ENCODE peak calls at places on chromosomes 12 and 14, in ten cellular contexts. One of them, this sample, is unnamed.

GRCh38 chr12:100165356-100165755 is 22.7 kb upstream of the BLTP3B start:
- DNase-seq in BE2C: no peak
- DNase-seq in tibial artery: no peak
- DNase-seq in MM.1S: no peak
- DNase-seq in AG04450: no peak
- DNase-seq in endodermal cell: no peak
- DNase-seq in dorsolateral prefrontal cortex: no peak
- DNase-seq in PC-9: no peak
- DNase-seq in BJ: no peak
- DNase-seq in nephron progenitor cell: no peak
- DNase-seq in this sample: no peak

GRCh38 chr14:22319526-22320352 is 269.3 kb downstream of the DAD1 start:
- DNase-seq in PC-9: peak
- DNase-seq in tibial artery: peak
- DNase-seq in BE2C: peak
- DNase-seq in MM.1S: peak
- DNase-seq in endodermal cell: peak
- DNase-seq in BJ: no peak
- DNase-seq in nephron progenitor cell: peak
- DNase-seq in dorsolateral prefrontal cortex: no peak
- DNase-seq in AG04450: no peak
- DNase-seq in this sample: peak

GRCh38 chr12:91633206-91633605 is 450.6 kb upstream of the DCN start:
- DNase-seq in BE2C: no peak
- DNase-seq in BJ: no peak
- DNase-seq in MM.1S: no peak
- DNase-seq in AG04450: no peak
- DNase-seq in PC-9: no peak
- DNase-seq in nephron progenitor cell: no peak
- DNase-seq in dorsolateral prefrontal cortex: no peak
- DNase-seq in tibial artery: no peak
- DNase-seq in endodermal cell: no peak
- DNase-seq in this sample: no peak

GRCh38 chr12:42463671-42464070 is 125.9 kb downstream of the PRICKLE1 start:
- DNase-seq in MM.1S: no peak
- DNase-seq in tibial artery: no peak
- DNase-seq in BJ: no peak
- DNase-seq in nephron progenitor cell: no peak
- DNase-seq in BE2C: no peak
- DNase-seq in dorsolateral prefrontal cortex: no peak
- DNase-seq in PC-9: no peak
- DNase-seq in endodermal cell: no peak
- DNase-seq in AG04450: no peak
- DNase-seq in this sample: no peak

GRCh38 chr12:5521456-5522325 is 89.8 kb downstream of the NTF3 start:
- DNase-seq in BJ: no peak
- DNase-seq in dorsolateral prefrontal cortex: no peak
- DNase-seq in PC-9: no peak
- DNase-seq in nephron progenitor cell: no peak
- DNase-seq in MM.1S: no peak
- DNase-seq in BE2C: no peak
- DNase-seq in tibial artery: no peak
- DNase-seq in AG04450: no peak
- DNase-seq in endodermal cell: peak
- DNase-seq in this sample: no peak

GRCh38 chr14:55720796-55721195 is 140.8 kb downstream of the KTN1 start:
- DNase-seq in PC-9: no peak
- DNase-seq in MM.1S: no peak
- DNase-seq in AG04450: no peak
- DNase-seq in endodermal cell: no peak
- DNase-seq in dorsolateral prefrontal cortex: no peak
- DNase-seq in BJ: no peak
- DNase-seq in BE2C: no peak
- DNase-seq in nephron progenitor cell: no peak
- DNase-seq in tibial artery: no peak
- DNase-seq in this sample: no peak

GRCh38 chr14:94569381-94570001 is 8.2 kb downstream of the SERPINA4 start:
- DNase-seq in endodermal cell: no peak
- DNase-seq in nephron progenitor cell: no peak
- DNase-seq in dorsolateral prefrontal cortex: no peak
- DNase-seq in PC-9: no peak
- DNase-seq in BJ: no peak
- DNase-seq in BE2C: no peak
- DNase-seq in MM.1S: no peak
- DNase-seq in AG04450: no peak
- DNase-seq in tibial artery: peak
- DNase-seq in this sample: no peak

GRCh38 chr14:39704581-39704980 is 272.3 kb upstream of the FBXO33 start:
- DNase-seq in AG04450: no peak
- DNase-seq in MM.1S: no peak
- DNase-seq in tibial artery: no peak
- DNase-seq in PC-9: no peak
- DNase-seq in nephron progenitor cell: no peak
- DNase-seq in BJ: no peak
- DNase-seq in BE2C: no peak
- DNase-seq in dorsolateral prefrontal cortex: no peak
- DNase-seq in endodermal cell: no peak
- DNase-seq in this sample: no peak

GRCh38 chr12:22116376-22116775 is 70.4 kb downstream of the CMAS start:
- DNase-seq in nephron progenitor cell: no peak
- DNase-seq in MM.1S: no peak
- DNase-seq in tibial artery: no peak
- DNase-seq in endodermal cell: no peak
- DNase-seq in BE2C: no peak
- DNase-seq in PC-9: no peak
- DNase-seq in dorsolateral prefrontal cortex: no peak
- DNase-seq in BJ: no peak
- DNase-seq in AG04450: no peak
- DNase-seq in this sample: no peak

GRCh38 chr12:22118206-22118605 is 72.2 kb downstream of the CMAS start:
- DNase-seq in AG04450: no peak
- DNase-seq in BJ: no peak
- DNase-seq in endodermal cell: no peak
- DNase-seq in nephron progenitor cell: no peak
- DNase-seq in dorsolateral prefrontal cortex: no peak
- DNase-seq in PC-9: no peak
- DNase-seq in tibial artery: no peak
- DNase-seq in BE2C: no peak
- DNase-seq in MM.1S: no peak
- DNase-seq in this sample: no peak

GRCh38 chr12:22124987-22125386 is 79.0 kb downstream of the CMAS start:
- DNase-seq in PC-9: no peak
- DNase-seq in tibial artery: no peak
- DNase-seq in nephron progenitor cell: no peak
- DNase-seq in AG04450: no peak
- DNase-seq in dorsolateral prefrontal cortex: no peak
- DNase-seq in BE2C: no peak
- DNase-seq in endodermal cell: no peak
- DNase-seq in BJ: no peak
- DNase-seq in MM.1S: no peak
- DNase-seq in this sample: no peak

GRCh38 chr12:22117551-22117950 is 71.5 kb downstream of the CMAS start:
- DNase-seq in MM.1S: no peak
- DNase-seq in BJ: no peak
- DNase-seq in endodermal cell: no peak
- DNase-seq in BE2C: no peak
- DNase-seq in tibial artery: no peak
- DNase-seq in dorsolateral prefrontal cortex: no peak
- DNase-seq in AG04450: no peak
- DNase-seq in nephron progenitor cell: no peak
- DNase-seq in PC-9: no peak
- DNase-seq in this sample: no peak

GRCh38 chr12:22121224-22121623 is 75.2 kb downstream of the CMAS start:
- DNase-seq in PC-9: no peak
- DNase-seq in AG04450: no peak
- DNase-seq in dorsolateral prefrontal cortex: no peak
- DNase-seq in MM.1S: peak
- DNase-seq in BE2C: no peak
- DNase-seq in BJ: no peak
- DNase-seq in nephron progenitor cell: no peak
- DNase-seq in endodermal cell: peak
- DNase-seq in tibial artery: no peak
- DNase-seq in this sample: peak
- TF ChIP-seq CTCF in PC-9: peak
- TF ChIP-seq CTCF in AG04450: peak
- TF ChIP-seq CTCF in dorsolateral prefrontal cortex: no peak
- TF ChIP-seq CTCF in MM.1S: peak
- TF ChIP-seq CTCF in BE2C: peak
- TF ChIP-seq CTCF in BJ: peak
- TF ChIP-seq CTCF in nephron progenitor cell: no peak
- TF ChIP-seq CTCF in endodermal cell: peak
- TF ChIP-seq CTCF in tibial artery: no peak
- TF ChIP-seq CTCF in this sample: peak

GRCh38 chr12:22672951-22673350 is 48.0 kb downstream of the ETNK1 start:
- DNase-seq in PC-9: no peak
- DNase-seq in BE2C: no peak
- DNase-seq in AG04450: peak
- DNase-seq in nephron progenitor cell: no peak
- DNase-seq in MM.1S: no peak
- DNase-seq in BJ: peak
- DNase-seq in endodermal cell: no peak
- DNase-seq in dorsolateral prefrontal cortex: no peak
- DNase-seq in tibial artery: no peak
- DNase-seq in this sample: no peak

GRCh38 chr12:22668441-22668840 is 43.5 kb downstream of the ETNK1 start:
- DNase-seq in BJ: no peak
- DNase-seq in MM.1S: no peak
- DNase-seq in AG04450: no peak
- DNase-seq in BE2C: no peak
- DNase-seq in endodermal cell: no peak
- DNase-seq in dorsolateral prefrontal cortex: no peak
- DNase-seq in PC-9: no peak
- DNase-seq in tibial artery: no peak
- DNase-seq in nephron progenitor cell: no peak
- DNase-seq in this sample: no peak

GRCh38 chr12:22665476-22665875 is 40.5 kb downstream of the ETNK1 start:
- DNase-seq in AG04450: no peak
- DNase-seq in endodermal cell: no peak
- DNase-seq in BJ: no peak
- DNase-seq in BE2C: no peak
- DNase-seq in tibial artery: no peak
- DNase-seq in MM.1S: no peak
- DNase-seq in nephron progenitor cell: no peak
- DNase-seq in PC-9: no peak
- DNase-seq in dorsolateral prefrontal cortex: no peak
- DNase-seq in this sample: no peak

GRCh38 chr12:22667122-22667521 is 42.2 kb downstream of the ETNK1 start:
- DNase-seq in endodermal cell: no peak
- DNase-seq in MM.1S: no peak
- DNase-seq in dorsolateral prefrontal cortex: no peak
- DNase-seq in tibial artery: no peak
- DNase-seq in AG04450: no peak
- DNase-seq in BE2C: no peak
- DNase-seq in PC-9: no peak
- DNase-seq in BJ: no peak
- DNase-seq in nephron progenitor cell: no peak
- DNase-seq in this sample: no peak

DNA sequence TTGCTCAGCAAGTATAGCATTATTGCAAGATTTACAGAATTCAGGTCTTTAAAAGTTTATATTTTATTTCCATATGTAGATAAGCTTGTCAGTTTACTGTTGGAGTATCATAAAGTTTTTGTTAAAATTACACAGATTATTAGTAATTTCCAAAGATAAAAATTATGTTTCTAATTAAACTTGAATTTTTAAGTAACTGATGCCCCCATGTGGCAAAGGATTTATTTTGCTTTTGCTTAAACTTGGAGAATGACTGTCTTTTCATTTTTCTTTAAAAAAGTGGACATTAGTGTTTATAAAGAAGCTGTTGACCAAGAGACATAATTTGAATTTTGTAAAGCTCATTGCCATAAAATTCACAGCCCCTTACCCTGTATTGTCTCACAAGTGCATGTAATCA is 45.8 kb downstream of the ETNK1 start:
- DNase-seq in PC-9: no peak
- DNase-seq in dorsolateral prefrontal cortex: no peak
- DNase-seq in BJ: no peak
- DNase-seq in tibial artery: no peak
- DNase-seq in AG04450: no peak
- DNase-seq in endodermal cell: no peak
- DNase-seq in MM.1S: no peak
- DNase-seq in nephron progenitor cell: no peak
- DNase-seq in BE2C: no peak
- DNase-seq in this sample: no peak
- TF ChIP-seq CTCF in PC-9: peak
- TF ChIP-seq CTCF in dorsolateral prefrontal cortex: peak
- TF ChIP-seq CTCF in BJ: peak
- TF ChIP-seq CTCF in tibial artery: no peak
- TF ChIP-seq CTCF in AG04450: no peak
- TF ChIP-seq CTCF in endodermal cell: peak
- TF ChIP-seq CTCF in MM.1S: peak
- TF ChIP-seq CTCF in nephron progenitor cell: no peak
- TF ChIP-seq CTCF in BE2C: peak
- TF ChIP-seq CTCF in this sample: peak

DNA sequence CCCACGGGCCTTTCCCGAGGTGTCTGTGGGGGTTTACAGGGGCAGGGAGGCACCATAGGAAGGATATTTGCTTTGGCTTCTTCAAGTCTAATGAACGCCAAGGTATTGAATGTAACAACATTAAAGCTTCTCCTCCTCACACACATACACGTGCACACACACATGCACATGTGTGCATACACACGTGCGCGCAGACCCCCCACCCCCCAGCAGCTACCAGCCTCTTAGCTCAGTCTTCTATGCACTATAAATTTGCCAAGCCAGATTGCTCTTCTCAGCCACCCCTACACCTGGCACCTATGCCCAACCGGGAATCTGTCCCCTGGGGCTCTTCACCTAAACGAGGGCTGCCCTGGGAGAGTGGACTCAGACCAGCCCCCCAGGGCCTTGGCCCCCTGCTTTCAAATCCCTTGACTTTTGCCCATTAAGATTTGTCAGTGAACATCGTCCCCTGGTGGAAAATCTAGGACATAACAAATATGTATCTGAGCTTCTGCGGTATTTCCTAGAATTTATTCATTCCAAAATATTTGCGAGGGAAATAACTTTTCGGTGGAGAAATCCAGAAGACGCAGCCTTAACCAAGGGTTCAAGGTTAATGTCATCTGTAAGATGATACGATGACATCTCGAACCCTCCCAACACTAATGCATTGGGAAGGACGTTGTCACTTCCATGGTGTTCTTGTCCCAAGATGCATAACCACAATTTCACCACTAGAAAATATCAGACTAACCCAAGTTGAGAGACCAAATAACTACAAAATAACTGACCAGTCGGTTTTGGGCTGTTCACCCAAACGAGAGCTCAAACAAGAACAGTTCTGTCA is 330.4 kb downstream of the MED13L start:
- DNase-seq in BE2C: no peak
- DNase-seq in BJ: no peak
- DNase-seq in dorsolateral prefrontal cortex: no peak
- DNase-seq in endodermal cell: no peak
- DNase-seq in MM.1S: no peak
- DNase-seq in tibial artery: no peak
- DNase-seq in nephron progenitor cell: no peak
- DNase-seq in AG04450: no peak
- DNase-seq in PC-9: no peak
- DNase-seq in this sample: no peak
- TF ChIP-seq CTCF in BE2C: peak
- TF ChIP-seq CTCF in BJ: peak
- TF ChIP-seq CTCF in dorsolateral prefrontal cortex: peak
- TF ChIP-seq CTCF in endodermal cell: peak
- TF ChIP-seq CTCF in MM.1S: peak
- TF ChIP-seq CTCF in tibial artery: no peak
- TF ChIP-seq CTCF in nephron progenitor cell: peak
- TF ChIP-seq CTCF in AG04450: peak
- TF ChIP-seq CTCF in PC-9: peak
- TF ChIP-seq CTCF in this sample: peak

GRCh38 chr14:100065161-100065871 is at the start of gene EVL:
- DNase-seq in BJ: no peak
- DNase-seq in PC-9: no peak
- DNase-seq in MM.1S: peak
- DNase-seq in endodermal cell: no peak
- DNase-seq in nephron progenitor cell: no peak
- DNase-seq in AG04450: no peak
- DNase-seq in tibial artery: no peak
- DNase-seq in BE2C: no peak
- DNase-seq in dorsolateral prefrontal cortex: no peak
- DNase-seq in this sample: peak
- TF ChIP-seq CTCF in BJ: no peak
- TF ChIP-seq CTCF in PC-9: no peak
- TF ChIP-seq CTCF in MM.1S: no peak
- TF ChIP-seq CTCF in endodermal cell: no peak
- TF ChIP-seq CTCF in nephron progenitor cell: no peak
- TF ChIP-seq CTCF in AG04450: no peak
- TF ChIP-seq CTCF in tibial artery: no peak
- TF ChIP-seq CTCF in BE2C: no peak
- TF ChIP-seq CTCF in dorsolateral prefrontal cortex: no peak
- TF ChIP-seq CTCF in this sample: no peak

This sample was measured in GM10248.